ENCODE peak calls at places on chromosomes 12 and 14, in ten cellular contexts. Y is PC-3, Q is PC-9, D is GM23338, R is HCT116, Z is MM.1S, I is SK-N-SH, X is GM23248, T is Karpas-422, F is hepatocyte. U is an unnamed sample. For H3K9me2, the result is how much of the 10 kb centered on the place peaks cover.

GRCh38 chr14:74414793-74415437 is 11.1 kb downstream of the SYNDIG1L start:
- DNase-seq in I (no peak), Y (no peak), X (no peak), D (peak), R (no peak), Q (no peak), T (no peak), F (no peak), Z (peak), U (no peak)

GRCh38 chr12:8541591-8541990 is 886 bp upstream of the CLEC4E start:
- DNase-seq in T (no peak), Y (no peak), R (no peak), X (no peak), Z (no peak), D (no peak), Q (no peak), I (no peak), F (no peak), U (no peak)

GRCh38 chr12:43102506-43103269 is 449.3 kb downstream of the ADAMTS20 start:
- DNase-seq in Y (no peak), I (no peak), Q (no peak), R (no peak), T (no peak), F (no peak), X (no peak), Z (no peak), D (no peak), U (no peak)

GRCh38 chr14:31287294-31287972 is 79.8 kb upstream of the HECTD1 start:
- DNase-seq in Q (no peak), Y (no peak), T (no peak), I (no peak), X (no peak), Z (no peak), D (no peak), R (no peak), F (no peak), U (no peak)

GRCh38 chr14:72736348-72736747 is 157.6 kb downstream of the DPF3 start:
- DNase-seq in T (peak), I (peak), Q (no peak), F (no peak), R (no peak), D (peak), X (peak), Z (no peak), Y (peak), U (no peak)

GRCh38 chr12:56021882-56022497 is 1.1 kb downstream of the IKZF4 start:
- DNase-seq in T (no peak), X (no peak), Q (no peak), Y (no peak), F (no peak), I (peak), R (no peak), Z (no peak), D (no peak), U (no peak)

GRCh38 chr12:26465419-26466097 is 270.2 kb downstream of the SSPN start:
- DNase-seq in Q (no peak), D (peak), Y (peak), T (no peak), Z (no peak), F (no peak), R (no peak), I (no peak), X (no peak), U (no peak)

GRCh38 chr14:61080591-61081010 is 99.6 kb downstream of the SLC38A6 start:
- DNase-seq in Q (no peak), I (no peak), D (peak), X (peak), Y (no peak), T (peak), F (peak), R (no peak), Z (no peak), U (peak)

GRCh38 chr12:9134981-9135628 is 19.4 kb upstream of the A2M start:
- DNase-seq in T (peak), F (no peak), X (no peak), Z (peak), Q (no peak), R (peak), I (no peak), D (peak), Y (peak), U (peak)

GRCh38 chr14:69101331-69101826 is 51.5 kb downstream of the DCAF5 start:
- DNase-seq in Y (peak), I (peak), F (peak), R (peak), T (peak), D (peak), X (peak), Q (peak), Z (no peak), U (no peak)

GRCh38 chr12:25866586-25867378 is 91.7 kb upstream of the RASSF8 start:
- DNase-seq in T (no peak), D (no peak), X (no peak), F (no peak), Z (no peak), I (no peak), R (no peak), Y (no peak), Q (no peak), U (no peak)

GRCh38 chr12:120532701-120533238 is 1.4 kb upstream of the RNF10 start:
- DNase-seq in I (no peak), Y (no peak), T (no peak), X (no peak), F (no peak), R (no peak), D (no peak), Z (peak), Q (no peak), U (no peak)

GRCh38 chr12:13801543-13801942 is 179.9 kb downstream of the GRIN2B start:
- DNase-seq in Y (no peak), D (no peak), Z (no peak), Q (no peak), T (no peak), I (no peak), R (no peak), F (no peak), X (no peak), U (no peak)

GRCh38 chr12:63869656-63870055 is 25.2 kb downstream of the SRGAP1 start:
- DNase-seq in D (no peak), Z (no peak), F (no peak), X (no peak), T (no peak), I (no peak), Q (peak), Y (peak), R (no peak), U (no peak)
- H3K9me2 ChIP-seq in D (under half), Z (under half), F (under half), X (under half), T (under half), I (under half), Q (under half), Y (under half), R (under half), U (under half)

GRCh38 chr14:102211240-102211639 is 71.5 kb downstream of the WDR20 start:
- DNase-seq in F (no peak), R (no peak), Z (no peak), I (no peak), D (no peak), Y (no peak), Q (no peak), X (no peak), T (no peak), U (no peak)
- H3K9me2 ChIP-seq in F (under half), R (under half), Z (under half), I (under half), D (under half), Y (under half), Q (under half), X (under half), T (under half), U (under half)

DNA sequence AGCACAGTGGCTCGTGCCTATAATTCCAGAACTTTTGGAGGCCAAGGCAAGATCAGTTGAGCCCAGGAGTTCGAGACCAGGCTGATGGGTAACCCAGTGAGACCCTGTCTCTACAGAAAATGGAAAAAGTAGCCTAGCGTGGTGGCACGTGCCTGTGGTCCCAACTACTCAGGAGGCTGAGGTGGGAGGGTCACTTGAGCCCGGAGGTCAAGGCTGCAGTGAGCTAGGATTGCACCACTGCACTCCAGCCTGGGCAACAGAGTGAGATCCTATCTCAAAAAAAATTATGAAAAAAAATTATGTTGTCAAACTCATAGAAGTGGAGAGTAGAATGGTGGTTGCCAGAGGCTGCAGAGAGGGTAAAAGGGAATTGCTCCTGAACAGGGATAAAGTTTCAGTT is 3.6 kb upstream of the LRCOL1 start:
- DNase-seq in T (no peak), Y (no peak), I (no peak), Z (no peak), R (no peak), Q (no peak), F (no peak), D (no peak), X (no peak), U (no peak)
- H3K9me2 ChIP-seq in T (under half), Y (under half), I (under half), Z (under half), R (under half), Q (under half), F (under half), D (under half), X (under half), U (under half)

GRCh38 chr12:92718483-92718985 is 15.7 kb downstream of the PLEKHG7 start:
- DNase-seq in X (no peak), T (no peak), Y (no peak), Q (no peak), Z (no peak), I (no peak), D (no peak), F (no peak), R (no peak), U (no peak)
- H3K9me2 ChIP-seq in X (under half), T (under half), Y (under half), Q (under half), Z (under half), I (under half), D (under half), F (under half), R (under half), U (under half)

GRCh38 chr12:2941524-2941923 is 17.7 kb upstream of the TEAD4 start:
- DNase-seq in Y (no peak), D (no peak), Q (no peak), I (no peak), X (no peak), F (no peak), Z (no peak), T (no peak), R (no peak), U (no peak)
- H3K9me2 ChIP-seq in Y (under half), D (under half), Q (under half), I (under half), X (under half), F (under half), Z (under half), T (under half), R (under half), U (under half)

GRCh38 chr12:100913872-100914600 is 119.5 kb downstream of the ANO4 start:
- DNase-seq in F (no peak), D (no peak), Q (no peak), Y (no peak), T (no peak), X (peak), I (no peak), Z (no peak), R (no peak), U (no peak)
- H3K9me2 ChIP-seq in F (under half), D (under half), Q (under half), Y (under half), T (under half), X (under half), I (under half), Z (under half), R (under half), U (under half)

DNA sequence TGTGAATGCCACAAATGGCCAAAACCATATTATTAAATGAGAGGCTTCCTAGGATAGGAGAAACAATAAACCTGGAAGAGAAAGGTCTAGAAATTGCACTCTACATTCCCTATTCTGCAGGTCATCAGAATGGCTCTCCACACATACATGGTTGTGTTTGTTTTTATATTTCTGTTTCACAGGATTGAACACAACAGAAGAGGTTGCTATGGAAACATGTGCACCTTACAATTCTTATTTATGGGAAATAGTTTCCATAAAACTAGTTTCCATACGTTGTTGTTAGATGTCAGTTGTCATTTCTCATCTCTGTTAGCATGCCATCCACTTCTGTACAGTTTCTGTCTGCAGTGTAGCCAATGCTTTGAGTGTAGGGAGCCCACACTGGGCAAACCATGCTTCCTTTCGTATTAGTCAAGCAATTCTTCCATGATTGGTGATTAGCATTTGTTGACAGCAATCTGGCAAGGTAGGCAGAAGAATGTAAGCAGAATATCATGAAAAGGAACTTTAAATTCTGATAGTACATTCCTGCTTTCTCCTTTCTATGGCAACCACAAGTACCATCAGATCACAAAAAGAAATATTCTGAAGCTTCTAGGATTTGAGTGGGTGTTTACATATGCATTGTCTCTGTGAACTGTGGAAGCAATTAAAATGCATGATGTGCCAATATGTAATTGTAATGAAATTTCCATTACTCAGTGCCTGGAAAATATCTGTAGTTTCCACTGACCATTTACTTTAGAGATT is 141.7 kb upstream of the AVPR1A start:
- DNase-seq in D (no peak), F (no peak), T (no peak), Z (no peak), Y (no peak), I (no peak), Q (no peak), R (no peak), X (no peak), U (no peak)
- H3K9me2 ChIP-seq in D (under half), F (under half), T (under half), Z (under half), Y (under half), I (under half), Q (under half), R (under half), X (under half), U (under half)

DNA sequence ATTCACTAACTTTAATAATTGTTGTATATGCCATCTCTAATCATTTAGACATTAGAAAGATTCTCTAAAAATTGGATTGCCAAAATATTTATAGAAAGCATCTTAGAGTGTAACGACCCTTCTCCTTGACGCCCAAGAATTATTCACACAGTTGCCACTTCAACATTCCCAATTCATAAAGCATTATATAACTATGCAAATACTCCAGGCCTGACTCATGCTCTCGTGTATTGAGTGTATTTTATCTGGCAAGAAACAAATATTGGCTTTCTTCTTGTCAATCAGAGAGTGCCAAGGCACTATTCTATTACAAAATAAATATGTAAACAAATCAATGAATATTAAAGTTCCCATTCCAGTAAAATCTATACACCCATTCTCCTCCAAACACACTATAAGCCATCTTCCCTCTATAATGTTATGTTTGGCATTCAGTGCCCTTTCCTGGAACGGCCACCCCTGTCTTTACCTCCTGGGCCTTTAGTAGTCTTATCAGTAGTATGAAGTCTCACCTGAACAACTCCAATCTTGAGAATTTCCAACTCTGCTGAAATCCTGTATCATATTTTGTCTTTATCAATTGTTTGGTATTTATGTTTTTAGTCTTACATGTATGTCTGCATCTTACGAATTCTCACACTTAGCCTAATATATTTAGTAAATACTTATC is 182.6 kb downstream of the PIK3C2G start:
- DNase-seq in Z (no peak), X (peak), Y (peak), Q (no peak), R (no peak), T (no peak), D (no peak), I (no peak), F (no peak), U (no peak)
- H3K9me2 ChIP-seq in Z (under half), X (under half), Y (under half), Q (under half), R (under half), T (under half), D (under half), I (under half), F (under half), U (under half)